ENCODE peak calls at places on chromosomes 4 and X, in eight cellular contexts. One of them, this sample, is unnamed.

GRCh38 chr4:91298156-91298700 is 1005.5 kb upstream of the GRID2 start:
- DNase-seq in Kasumi-1: no peak
- DNase-seq in activated T-helper 1 cell treated with anti-CD3 and anti-CD28 coated beads, Interleukin-2, amount 50 U/mL, for 16 hours: no peak
- DNase-seq in NCI-H1092: no peak
- DNase-seq in KG1: no peak
- DNase-seq in mucosa of gallbladder: no peak
- DNase-seq in stimulated activated naive CD4-positive, alpha-beta T cell: no peak
- DNase-seq in AG09319: no peak
- DNase-seq in this sample: no peak

GRCh38 chrX:125131146-125131545 is 188.5 kb upstream of the TEX13C start:
- DNase-seq in Kasumi-1: peak
- DNase-seq in activated T-helper 1 cell treated with anti-CD3 and anti-CD28 coated beads, Interleukin-2, amount 50 U/mL, for 16 hours: no peak
- DNase-seq in NCI-H1092: no peak
- DNase-seq in KG1: no peak
- DNase-seq in mucosa of gallbladder: no peak
- DNase-seq in stimulated activated naive CD4-positive, alpha-beta T cell: no peak
- DNase-seq in AG09319: no peak
- DNase-seq in this sample: peak

GRCh38 chr4:85478576-85478975 is 3.6 kb downstream of the ARHGAP24 start:
- DNase-seq in Kasumi-1: no peak
- DNase-seq in activated T-helper 1 cell treated with anti-CD3 and anti-CD28 coated beads, Interleukin-2, amount 50 U/mL, for 16 hours: no peak
- DNase-seq in NCI-H1092: no peak
- DNase-seq in KG1: no peak
- DNase-seq in mucosa of gallbladder: no peak
- DNase-seq in stimulated activated naive CD4-positive, alpha-beta T cell: no peak
- DNase-seq in AG09319: no peak
- DNase-seq in this sample: no peak

GRCh38 chr4:53365121-53365485 is 758 bp downstream of the SCFD2 start:
- DNase-seq in Kasumi-1: peak
- DNase-seq in activated T-helper 1 cell treated with anti-CD3 and anti-CD28 coated beads, Interleukin-2, amount 50 U/mL, for 16 hours: no peak
- DNase-seq in NCI-H1092: no peak
- DNase-seq in KG1: no peak
- DNase-seq in mucosa of gallbladder: no peak
- DNase-seq in stimulated activated naive CD4-positive, alpha-beta T cell: no peak
- DNase-seq in AG09319: no peak
- DNase-seq in this sample: peak

GRCh38 chrX:126770179-126770578 is 49.4 kb upstream of the PRR32 start:
- DNase-seq in Kasumi-1: peak
- DNase-seq in activated T-helper 1 cell treated with anti-CD3 and anti-CD28 coated beads, Interleukin-2, amount 50 U/mL, for 16 hours: no peak
- DNase-seq in NCI-H1092: no peak
- DNase-seq in KG1: no peak
- DNase-seq in mucosa of gallbladder: no peak
- DNase-seq in stimulated activated naive CD4-positive, alpha-beta T cell: no peak
- DNase-seq in AG09319: no peak
- DNase-seq in this sample: peak

GRCh38 chr4:128451270-128451905 is 163.8 kb upstream of the PGRMC2 start:
- DNase-seq in Kasumi-1: no peak
- DNase-seq in activated T-helper 1 cell treated with anti-CD3 and anti-CD28 coated beads, Interleukin-2, amount 50 U/mL, for 16 hours: no peak
- DNase-seq in NCI-H1092: no peak
- DNase-seq in KG1: no peak
- DNase-seq in mucosa of gallbladder: no peak
- DNase-seq in stimulated activated naive CD4-positive, alpha-beta T cell: no peak
- DNase-seq in AG09319: no peak
- DNase-seq in this sample: no peak

GRCh38 chr4:147991543-147992295 is 259.8 kb downstream of the ARHGAP10 start:
- DNase-seq in Kasumi-1: no peak
- DNase-seq in activated T-helper 1 cell treated with anti-CD3 and anti-CD28 coated beads, Interleukin-2, amount 50 U/mL, for 16 hours: no peak
- DNase-seq in NCI-H1092: no peak
- DNase-seq in KG1: no peak
- DNase-seq in mucosa of gallbladder: no peak
- DNase-seq in stimulated activated naive CD4-positive, alpha-beta T cell: no peak
- DNase-seq in AG09319: no peak
- DNase-seq in this sample: no peak

GRCh38 chrX:13590914-13591313 is 21.5 kb downstream of the EGFL6 start:
- DNase-seq in Kasumi-1: no peak
- DNase-seq in activated T-helper 1 cell treated with anti-CD3 and anti-CD28 coated beads, Interleukin-2, amount 50 U/mL, for 16 hours: no peak
- DNase-seq in NCI-H1092: no peak
- DNase-seq in KG1: no peak
- DNase-seq in mucosa of gallbladder: no peak
- DNase-seq in stimulated activated naive CD4-positive, alpha-beta T cell: no peak
- DNase-seq in AG09319: no peak
- DNase-seq in this sample: no peak

This sample was measured in NAMALWA.